ENCODE peak calls at places on chromosomes 5 and 9, in eight cellular contexts. U, C, V, R, T, P, O and S are unnamed samples.

GRCh38 chr5:25423271-25423670 is 778.5 kb upstream of the CDH10 start:
- DNase-seq in C (no peak), T (no peak), U (no peak), P (no peak), O (no peak), R (no peak), V (no peak), S (no peak)

GRCh38 chr5:177520906-177521513 is 4.2 kb upstream of the DDX41 start:
- DNase-seq in C (no peak), P (no peak), R (no peak), T (no peak), U (no peak), O (no peak), V (no peak), S (no peak)

GRCh38 chr9:133828338-133828997 is 90.3 kb upstream of the SARDH start:
- DNase-seq in C (no peak), O (no peak), T (no peak), U (no peak), V (no peak), R (no peak), P (no peak), S (no peak)

GRCh38 chr5:7926720-7927119 is 57.8 kb downstream of the MTRR start:
- DNase-seq in R (no peak), T (no peak), U (no peak), C (no peak), P (no peak), V (no peak), O (no peak), S (no peak)

GRCh38 chr5:1540166-1540565 is 16.4 kb upstream of the LPCAT1 start:
- DNase-seq in V (no peak), P (no peak), C (no peak), U (no peak), O (no peak), T (no peak), R (no peak), S (no peak)

GRCh38 chr5:178554311-178554710 is 35.9 kb downstream of the COL23A1 start:
- DNase-seq in P (no peak), V (no peak), O (no peak), R (no peak), C (no peak), T (no peak), U (no peak), S (no peak)

GRCh38 chr5:172149073-172149472 is 39.0 kb downstream of the STK10 start:
- DNase-seq in P (no peak), V (no peak), R (no peak), U (no peak), C (no peak), T (no peak), O (no peak), S (no peak)

GRCh38 chr9:80968611-80969010 is 720.7 kb downstream of the TLE1 start:
- DNase-seq in R (no peak), P (no peak), U (no peak), T (no peak), V (no peak), C (no peak), O (no peak), S (no peak)

GRCh38 chr9:130535818-130536521 is 43.4 kb upstream of the FUBP3 start:
- DNase-seq in R (peak), C (no peak), T (no peak), U (peak), V (no peak), P (no peak), O (peak), S (no peak)

GRCh38 chr5:66234241-66234640 is 90.1 kb downstream of the SREK1 start:
- DNase-seq in R (no peak), O (no peak), T (no peak), P (no peak), C (no peak), U (no peak), V (no peak), S (no peak)

GRCh38 chr9:101778332-101778731 is 39.9 kb upstream of the GRIN3A start:
- DNase-seq in C (no peak), O (no peak), U (no peak), V (no peak), P (no peak), T (no peak), R (no peak), S (no peak)

GRCh38 chr5:892390-893136 is at the start of the genes BRD9 and TRIP13:
- DNase-seq in R (peak), V (peak), T (peak), U (peak), P (peak), C (peak), O (peak), S (peak)

GRCh38 chr5:159638954-159639559 is 277.2 kb upstream of the ADRA1B start:
- DNase-seq in P (no peak), R (no peak), T (no peak), V (no peak), O (no peak), U (no peak), C (no peak), S (no peak)

GRCh38 chr9:91119679-91120078 is 242.0 kb downstream of the AUH start:
- DNase-seq in P (no peak), T (no peak), C (no peak), V (no peak), U (no peak), R (no peak), O (peak), S (no peak)

GRCh38 chr9:93813687-93814560 is 141.2 kb downstream of the BARX1 start:
- DNase-seq in C (no peak), O (no peak), R (no peak), U (no peak), T (no peak), V (no peak), P (no peak), S (no peak)

GRCh38 chr5:120327180-120327579 is 136.9 kb upstream of the PRR16 start:
- DNase-seq in V (no peak), O (no peak), T (no peak), R (no peak), U (no peak), C (no peak), P (no peak), S (no peak)

GRCh38 chr9:35826071-35826701 is 2.3 kb downstream of the FAM221B start:
- DNase-seq in P (peak), U (peak), C (peak), T (no peak), R (no peak), V (no peak), O (peak), S (peak)

GRCh38 chr9:106862115-106862945 is 636 bp upstream of the ZNF462 start:
- DNase-seq in C (no peak), R (peak), O (peak), P (no peak), T (peak), U (peak), V (no peak), S (no peak)

GRCh38 chr9:133930046-133931015 is 61.8 kb downstream of the VAV2 start:
- DNase-seq in V (no peak), T (no peak), C (no peak), O (no peak), R (no peak), P (no peak), U (no peak), S (no peak)

GRCh38 chr5:172463031-172463430 is 8.7 kb upstream of the SH3PXD2B start:
- DNase-seq in T (no peak), C (no peak), V (no peak), U (no peak), R (no peak), P (no peak), O (no peak), S (no peak)

GRCh38 chr9:69674741-69675438 is 2.7 kb upstream of the APBA1 start:
- DNase-seq in C (no peak), V (no peak), P (no peak), O (no peak), U (no peak), R (no peak), T (no peak), S (no peak)

GRCh38 chr9:14654932-14655331 is 38.3 kb downstream of the ZDHHC21 start:
- DNase-seq in V (no peak), U (no peak), C (no peak), P (no peak), R (no peak), O (peak), T (no peak), S (no peak)

GRCh38 chr9:126334626-126335621 is 8.3 kb downstream of the MVB12B start:
- DNase-seq in C (no peak), R (no peak), T (peak), P (no peak), O (no peak), U (no peak), V (no peak), S (no peak)

GRCh38 chr9:85040806-85041575 is 371.5 kb downstream of the NTRK2 start:
- DNase-seq in R (peak), P (no peak), U (peak), V (no peak), T (no peak), O (no peak), C (no peak), S (no peak)

GRCh38 chr5:75512383-75513074 is 838 bp downstream of the POLK start:
- DNase-seq in P (no peak), C (no peak), U (no peak), T (no peak), R (no peak), V (no peak), O (no peak), S (no peak)